ENCODE peak calls at places on chromosomes 5 and 9, in ten cellular contexts. V is GM12891; F is effector memory CD8-positive, alpha-beta T cell; E is ELR; O is CD8-positive, alpha-beta memory T cell; Z is GM18507; W is T-helper 2 cell; D is GM10248; N is stimulated activated CD8-positive, alpha-beta memory T cell treated with anti-CD3 and anti-CD28 coated beads, Interleukin-15, amount 100 ng/mL, for 4 hours; Q is NCI-H510A. X is an unnamed sample.

GRCh38 chr9:134957165-134957944 is 39.6 kb upstream of the FCN1 start:
- DNase-seq in V (no peak), W (no peak), E (no peak), D (no peak), Z (no peak), N (no peak), O (no peak), F (no peak), Q (no peak), X (no peak)

GRCh38 chr9:27447036-27447700 is 76.9 kb upstream of the IFNK start:
- DNase-seq in Z (no peak), V (no peak), W (no peak), Q (no peak), N (no peak), O (no peak), D (no peak), E (no peak), F (no peak), X (no peak)

GRCh38 chr9:30673132-30673531 is 1711.3 kb upstream of the ACO1 start:
- DNase-seq in Z (no peak), E (no peak), Q (no peak), D (no peak), N (no peak), W (no peak), F (no peak), V (no peak), O (no peak), X (no peak)

GRCh38 chr5:88847410-88847809 is 35.6 kb downstream of the MEF2C start:
- DNase-seq in D (no peak), Z (no peak), E (no peak), N (no peak), F (no peak), W (no peak), V (no peak), O (no peak), Q (no peak), X (no peak)

GRCh38 chr5:78537821-78538220 is 110.8 kb downstream of the LHFPL2 start:
- DNase-seq in E (peak), D (peak), W (no peak), F (no peak), O (no peak), N (no peak), Q (no peak), V (peak), Z (no peak), X (no peak)

GRCh38 chr5:43305948-43306563 is 7.2 kb downstream of the HMGCS1 start:
- DNase-seq in D (peak), V (no peak), Q (peak), O (no peak), F (no peak), N (no peak), E (peak), Z (peak), W (no peak), X (no peak)

GRCh38 chr5:96565843-96566242 is 96.3 kb upstream of the CAST start:
- DNase-seq in Q (no peak), O (no peak), E (peak), N (no peak), V (no peak), Z (no peak), D (peak), F (no peak), W (no peak), X (no peak)

GRCh38 chr5:26791433-26791832 is 247.0 kb downstream of the CDH9 start:
- DNase-seq in V (no peak), E (peak), F (no peak), D (no peak), N (no peak), O (no peak), W (no peak), Q (no peak), Z (no peak), X (no peak)

GRCh38 chr9:94699715-94700114 is 26.8 kb upstream of the AOPEP start:
- DNase-seq in W (no peak), E (no peak), O (no peak), Q (no peak), Z (no peak), D (no peak), V (no peak), F (no peak), N (no peak), X (no peak)

GRCh38 chr9:88387733-88388202 is 476 bp upstream of the SPIN1 start:
- DNase-seq in O (peak), Z (no peak), W (no peak), E (peak), V (no peak), F (peak), Q (peak), D (no peak), N (no peak), X (no peak)

GRCh38 chr5:121008041-121008440 is 543.9 kb downstream of the PRR16 start:
- DNase-seq in O (no peak), N (no peak), Q (no peak), V (no peak), W (no peak), F (no peak), D (no peak), E (no peak), Z (no peak), X (no peak)

GRCh38 chr9:124685217-124685616 is 85.9 kb downstream of the NR6A1 start:
- DNase-seq in V (no peak), Q (no peak), D (no peak), E (no peak), W (no peak), N (no peak), F (no peak), Z (no peak), O (no peak), X (no peak)

GRCh38 chr9:70601000-70601929 is 186.8 kb upstream of the KLF9 start:
- DNase-seq in E (peak), W (no peak), Q (peak), N (no peak), D (no peak), Z (no peak), F (no peak), O (no peak), V (no peak), X (no peak)

X was measured in DND-41.